ENCODE peak calls at places on chromosomes 7 and 10, in five cellular contexts. One of them, this sample, is unnamed.

GRCh38 chr10:86087716-86088115 is 278.9 kb downstream of the GRID1 start:
- DNase-seq in non-pigmented ciliary epithelial cell: no peak
- DNase-seq in RWPE1: no peak
- DNase-seq in frontal cortex: peak
- DNase-seq in skeletal muscle cell: no peak
- DNase-seq in this sample: no peak

GRCh38 chr7:11557627-11558026 is 274.4 kb downstream of the THSD7A start:
- DNase-seq in non-pigmented ciliary epithelial cell: no peak
- DNase-seq in RWPE1: peak
- DNase-seq in frontal cortex: no peak
- DNase-seq in skeletal muscle cell: no peak
- DNase-seq in this sample: no peak

GRCh38 chr10:119222531-119222930 is 15.2 kb downstream of the GRK5 start:
- DNase-seq in non-pigmented ciliary epithelial cell: no peak
- DNase-seq in RWPE1: no peak
- DNase-seq in frontal cortex: no peak
- DNase-seq in skeletal muscle cell: no peak
- DNase-seq in this sample: no peak

GRCh38 chr10:23556727-23557440 is 118.0 kb downstream of the OTUD1 start:
- DNase-seq in non-pigmented ciliary epithelial cell: peak
- DNase-seq in RWPE1: peak
- DNase-seq in frontal cortex: no peak
- DNase-seq in skeletal muscle cell: peak
- DNase-seq in this sample: peak

GRCh38 chr10:106836923-106837322 is 327.6 kb downstream of the SORCS1 start:
- DNase-seq in non-pigmented ciliary epithelial cell: peak
- DNase-seq in RWPE1: no peak
- DNase-seq in frontal cortex: no peak
- DNase-seq in skeletal muscle cell: no peak
- DNase-seq in this sample: no peak

GRCh38 chr10:27625452-27626345 is 119.9 kb downstream of the MKX start:
- DNase-seq in non-pigmented ciliary epithelial cell: no peak
- DNase-seq in RWPE1: no peak
- DNase-seq in frontal cortex: no peak
- DNase-seq in skeletal muscle cell: no peak
- DNase-seq in this sample: no peak

GRCh38 chr10:70560511-70560931 is 42.0 kb downstream of the PRF1 start:
- DNase-seq in non-pigmented ciliary epithelial cell: no peak
- DNase-seq in RWPE1: no peak
- DNase-seq in frontal cortex: no peak
- DNase-seq in skeletal muscle cell: no peak
- DNase-seq in this sample: no peak

GRCh38 chr10:93410697-93411348 is 71.3 kb downstream of the MYOF start:
- DNase-seq in non-pigmented ciliary epithelial cell: no peak
- DNase-seq in RWPE1: no peak
- DNase-seq in frontal cortex: no peak
- DNase-seq in skeletal muscle cell: no peak
- DNase-seq in this sample: no peak

GRCh38 chr10:126137557-126138221 is 241.3 kb downstream of the FANK1 start:
- DNase-seq in non-pigmented ciliary epithelial cell: no peak
- DNase-seq in RWPE1: no peak
- DNase-seq in frontal cortex: no peak
- DNase-seq in skeletal muscle cell: no peak
- DNase-seq in this sample: no peak

GRCh38 chr7:132145466-132145865 is 430.8 kb downstream of the PLXNA4 start:
- DNase-seq in non-pigmented ciliary epithelial cell: peak
- DNase-seq in RWPE1: peak
- DNase-seq in frontal cortex: no peak
- DNase-seq in skeletal muscle cell: peak
- DNase-seq in this sample: peak

GRCh38 chr7:71511361-71511807 is 379.4 kb downstream of the GALNT17 start:
- DNase-seq in non-pigmented ciliary epithelial cell: no peak
- DNase-seq in RWPE1: no peak
- DNase-seq in frontal cortex: no peak
- DNase-seq in skeletal muscle cell: no peak
- DNase-seq in this sample: no peak

GRCh38 chr7:128924706-128925588 is 12.8 kb upstream of the IRF5 start:
- DNase-seq in non-pigmented ciliary epithelial cell: no peak
- DNase-seq in RWPE1: no peak
- DNase-seq in frontal cortex: no peak
- DNase-seq in skeletal muscle cell: no peak
- DNase-seq in this sample: no peak

This sample was measured in AG04449.